ENCODE peak calls at places on chromosomes 2 and 18, in five cellular contexts. One of them, this sample, is unnamed.

GRCh38 chr2:62794791-62795190 is 89.3 kb downstream of the EHBP1 start:
- DNase-seq in progenitor cell of endocrine pancreas: no peak
- DNase-seq in astrocyte of the spinal cord: peak; percentile 42
- DNase-seq in tibial artery: no peak
- DNase-seq in transverse colon: no peak
- DNase-seq in this sample: no peak

GRCh38 chr18:63306249-63306648 is 13.3 kb downstream of the BCL2 start:
- DNase-seq in progenitor cell of endocrine pancreas: no peak
- DNase-seq in astrocyte of the spinal cord: no peak
- DNase-seq in tibial artery: no peak
- DNase-seq in transverse colon: no peak
- DNase-seq in this sample: no peak

GRCh38 chr2:102355526-102356380 is at the start of gene IL18R1:
- DNase-seq in progenitor cell of endocrine pancreas: peak; percentile 68
- DNase-seq in astrocyte of the spinal cord: peak; percentile 71
- DNase-seq in tibial artery: peak; percentile 70
- DNase-seq in transverse colon: peak; percentile 84
- DNase-seq in this sample: peak; percentile 67

GRCh38 chr2:46458763-46459505 is 20.4 kb upstream of the TMEM247 start:
- DNase-seq in progenitor cell of endocrine pancreas: no peak
- DNase-seq in astrocyte of the spinal cord: no peak
- DNase-seq in tibial artery: no peak
- DNase-seq in transverse colon: no peak
- DNase-seq in this sample: no peak

GRCh38 chr2:199740111-199740428 is 110.9 kb downstream of the FTCDNL1 start:
- DNase-seq in progenitor cell of endocrine pancreas: no peak
- DNase-seq in astrocyte of the spinal cord: no peak
- DNase-seq in tibial artery: no peak
- DNase-seq in transverse colon: no peak
- DNase-seq in this sample: no peak

GRCh38 chr2:100292022-100292580 is 30.2 kb downstream of the LONRF2 start:
- DNase-seq in progenitor cell of endocrine pancreas: no peak
- DNase-seq in astrocyte of the spinal cord: peak; percentile 85
- DNase-seq in tibial artery: no peak
- DNase-seq in transverse colon: no peak
- DNase-seq in this sample: no peak

GRCh38 chr2:176960736-176961135 is 251.9 kb upstream of the HNRNPA3 start:
- DNase-seq in progenitor cell of endocrine pancreas: no peak
- DNase-seq in astrocyte of the spinal cord: no peak
- DNase-seq in tibial artery: no peak
- DNase-seq in transverse colon: no peak
- DNase-seq in this sample: no peak

GRCh38 chr18:12325726-12326245 is 17.7 kb downstream of the TUBB6 start:
- DNase-seq in progenitor cell of endocrine pancreas: no peak
- DNase-seq in astrocyte of the spinal cord: no peak
- DNase-seq in tibial artery: no peak
- DNase-seq in transverse colon: no peak
- DNase-seq in this sample: no peak

GRCh38 chr18:34322365-34323289 is 97.9 kb upstream of the NOL4 start:
- DNase-seq in progenitor cell of endocrine pancreas: peak; percentile 46
- DNase-seq in astrocyte of the spinal cord: peak; percentile 82
- DNase-seq in tibial artery: no peak
- DNase-seq in transverse colon: peak; percentile 55
- DNase-seq in this sample: no peak

GRCh38 chr2:134410831-134411231 is 157.0 kb downstream of the MGAT5 start:
- DNase-seq in progenitor cell of endocrine pancreas: no peak
- DNase-seq in astrocyte of the spinal cord: no peak
- DNase-seq in tibial artery: no peak
- DNase-seq in transverse colon: peak; percentile 18
- DNase-seq in this sample: no peak

GRCh38 chr2:85578243-85579180 is 1.1 kb downstream of the VAMP8 start:
- DNase-seq in progenitor cell of endocrine pancreas: no peak
- DNase-seq in astrocyte of the spinal cord: no peak
- DNase-seq in tibial artery: peak; percentile 73
- DNase-seq in transverse colon: peak; percentile 62
- DNase-seq in this sample: peak; percentile 41

GRCh38 chr2:199663157-199663556 is 187.8 kb downstream of the FTCDNL1 start:
- DNase-seq in progenitor cell of endocrine pancreas: no peak
- DNase-seq in astrocyte of the spinal cord: no peak
- DNase-seq in tibial artery: no peak
- DNase-seq in transverse colon: no peak
- DNase-seq in this sample: no peak

GRCh38 chr2:224909885-224910517 is 132.3 kb downstream of the DOCK10 start:
- DNase-seq in progenitor cell of endocrine pancreas: no peak
- DNase-seq in astrocyte of the spinal cord: peak; percentile 89
- DNase-seq in tibial artery: peak; percentile 73
- DNase-seq in transverse colon: no peak
- DNase-seq in this sample: no peak

GRCh38 chr18:37341016-37341415 is 224.6 kb downstream of the CELF4 start:
- DNase-seq in progenitor cell of endocrine pancreas: no peak
- DNase-seq in astrocyte of the spinal cord: no peak
- DNase-seq in tibial artery: no peak
- DNase-seq in transverse colon: no peak
- DNase-seq in this sample: no peak

GRCh38 chr18:36297419-36298112 is at the start of gene FHOD3:
- DNase-seq in progenitor cell of endocrine pancreas: peak; percentile 65
- DNase-seq in astrocyte of the spinal cord: peak; percentile 70
- DNase-seq in tibial artery: peak; percentile 66
- DNase-seq in transverse colon: peak; percentile 48
- DNase-seq in this sample: peak; percentile 33

GRCh38 chr18:61637319-61637718 is 255.5 kb downstream of the RNF152 start:
- DNase-seq in progenitor cell of endocrine pancreas: no peak
- DNase-seq in astrocyte of the spinal cord: no peak
- DNase-seq in tibial artery: no peak
- DNase-seq in transverse colon: peak; percentile 66
- DNase-seq in this sample: no peak

GRCh38 chr18:26977791-26978190 is 112.3 kb upstream of the AQP4 start:
- DNase-seq in progenitor cell of endocrine pancreas: no peak
- DNase-seq in astrocyte of the spinal cord: no peak
- DNase-seq in tibial artery: no peak
- DNase-seq in transverse colon: no peak
- DNase-seq in this sample: no peak

GRCh38 chr2:126782648-126783047 is 116.0 kb upstream of the TEX51 start:
- DNase-seq in progenitor cell of endocrine pancreas: no peak
- DNase-seq in astrocyte of the spinal cord: no peak
- DNase-seq in tibial artery: no peak
- DNase-seq in transverse colon: no peak
- DNase-seq in this sample: no peak

GRCh38 chr2:160584972-160585494 is 91.4 kb upstream of the RBMS1 start:
- DNase-seq in progenitor cell of endocrine pancreas: no peak
- DNase-seq in astrocyte of the spinal cord: no peak
- DNase-seq in tibial artery: no peak
- DNase-seq in transverse colon: no peak
- DNase-seq in this sample: no peak

GRCh38 chr2:143398701-143399260 is 269.6 kb downstream of the ARHGAP15 start:
- DNase-seq in progenitor cell of endocrine pancreas: no peak
- DNase-seq in astrocyte of the spinal cord: no peak
- DNase-seq in tibial artery: no peak
- DNase-seq in transverse colon: no peak
- DNase-seq in this sample: no peak

GRCh38 chr2:119291588-119292167 is 68.0 kb downstream of the STEAP3 start:
- DNase-seq in progenitor cell of endocrine pancreas: no peak
- DNase-seq in astrocyte of the spinal cord: no peak
- DNase-seq in tibial artery: no peak
- DNase-seq in transverse colon: no peak
- DNase-seq in this sample: no peak

GRCh38 chr2:238106339-238106697 is 6.2 kb downstream of the ESPNL start:
- DNase-seq in progenitor cell of endocrine pancreas: no peak
- DNase-seq in astrocyte of the spinal cord: no peak
- DNase-seq in tibial artery: no peak
- DNase-seq in transverse colon: peak; percentile 8
- DNase-seq in this sample: no peak
- TF ChIP-seq CTCF in progenitor cell of endocrine pancreas: no peak
- TF ChIP-seq CTCF in astrocyte of the spinal cord: peak; percentile 14
- TF ChIP-seq CTCF in tibial artery: no peak
- TF ChIP-seq CTCF in transverse colon: no peak
- TF ChIP-seq CTCF in this sample: no peak

GRCh38 chr2:20504174-20504573 is 57.3 kb downstream of the RHOB start:
- DNase-seq in progenitor cell of endocrine pancreas: no peak
- DNase-seq in astrocyte of the spinal cord: no peak
- DNase-seq in tibial artery: no peak
- DNase-seq in transverse colon: no peak
- DNase-seq in this sample: no peak

GRCh38 chr2:20507711-20508110 is 60.8 kb downstream of the RHOB start:
- DNase-seq in progenitor cell of endocrine pancreas: no peak
- DNase-seq in astrocyte of the spinal cord: no peak
- DNase-seq in tibial artery: no peak
- DNase-seq in transverse colon: no peak
- DNase-seq in this sample: no peak

GRCh38 chr2:20509301-20509765 is 62.5 kb downstream of the RHOB start:
- DNase-seq in progenitor cell of endocrine pancreas: no peak
- DNase-seq in astrocyte of the spinal cord: no peak
- DNase-seq in tibial artery: no peak
- DNase-seq in transverse colon: no peak
- DNase-seq in this sample: no peak

GRCh38 chr2:20507166-20507692 is 60.4 kb downstream of the RHOB start:
- DNase-seq in progenitor cell of endocrine pancreas: no peak
- DNase-seq in astrocyte of the spinal cord: no peak
- DNase-seq in tibial artery: no peak
- DNase-seq in transverse colon: no peak
- DNase-seq in this sample: no peak

DNA sequence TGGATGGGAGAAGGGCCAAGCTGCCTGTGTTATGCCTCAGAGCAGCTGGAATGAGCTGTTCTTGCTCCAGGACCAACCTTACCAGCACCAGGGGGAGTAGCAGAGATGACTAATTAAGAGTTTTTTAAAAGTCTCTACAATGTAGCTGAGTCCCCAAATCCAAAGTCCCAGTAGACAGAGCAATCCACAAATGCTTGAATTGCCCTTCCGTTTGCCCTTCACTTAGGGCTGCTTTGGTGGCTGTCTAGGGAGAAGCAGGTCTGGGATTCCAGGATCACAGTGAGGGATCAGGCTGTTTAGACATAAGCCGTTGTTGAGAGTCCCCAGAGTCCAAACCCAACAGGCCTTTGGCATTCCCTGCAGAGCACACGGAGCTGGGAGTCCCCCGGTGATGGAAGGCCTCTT is 59.4 kb downstream of the RHOB start:
- DNase-seq in progenitor cell of endocrine pancreas: no peak
- DNase-seq in astrocyte of the spinal cord: peak; percentile 60
- DNase-seq in tibial artery: no peak
- DNase-seq in transverse colon: no peak
- DNase-seq in this sample: no peak
- TF ChIP-seq CTCF in progenitor cell of endocrine pancreas: no peak
- TF ChIP-seq CTCF in astrocyte of the spinal cord: peak; percentile 37
- TF ChIP-seq CTCF in tibial artery: no peak
- TF ChIP-seq CTCF in transverse colon: no peak
- TF ChIP-seq CTCF in this sample: no peak

DNA sequence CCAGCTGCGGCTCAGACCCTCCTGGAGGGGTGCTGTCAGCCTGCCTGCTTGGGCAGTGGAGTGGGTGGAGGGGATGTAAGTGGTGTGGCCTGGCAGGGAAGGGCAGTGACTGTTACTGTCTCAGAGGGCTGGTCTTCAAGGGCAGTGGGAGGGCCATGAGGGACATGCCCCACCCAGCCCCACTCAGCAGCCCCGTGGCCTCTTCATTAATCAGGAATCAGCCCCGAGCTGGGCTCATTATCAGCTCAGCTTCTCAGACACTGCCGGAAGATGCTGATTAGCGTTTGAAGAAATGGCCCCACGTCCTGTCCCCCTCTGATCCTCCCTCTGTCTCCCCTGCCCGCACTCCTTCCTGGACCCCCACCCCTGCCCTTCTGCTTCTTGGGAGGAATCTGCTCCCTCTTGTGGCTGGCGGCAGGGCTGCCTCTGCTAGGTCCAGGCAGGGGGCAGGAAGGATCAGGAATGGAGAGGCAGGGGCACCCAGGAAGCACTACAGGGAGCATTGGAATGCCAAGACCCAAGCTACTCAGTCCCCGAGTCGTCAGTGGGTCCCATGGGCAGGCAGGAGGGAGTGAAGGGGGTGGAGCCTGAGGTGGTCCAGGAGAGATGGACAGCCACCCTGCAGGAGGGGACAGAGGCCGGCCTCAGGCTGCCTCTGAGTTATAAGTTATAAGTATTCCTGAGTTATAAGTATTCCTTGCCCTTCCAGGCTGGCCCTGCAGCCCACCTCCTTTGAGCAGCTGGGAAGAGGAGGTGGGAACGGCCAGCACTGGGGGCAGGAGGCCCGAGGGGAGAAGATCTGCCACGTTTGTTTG is 7.0 kb downstream of the ASIC4 start:
- DNase-seq in progenitor cell of endocrine pancreas: no peak
- DNase-seq in astrocyte of the spinal cord: peak; percentile 36
- DNase-seq in tibial artery: no peak
- DNase-seq in transverse colon: peak; percentile 21
- DNase-seq in this sample: no peak
- TF ChIP-seq CTCF in progenitor cell of endocrine pancreas: peak; percentile 70
- TF ChIP-seq CTCF in astrocyte of the spinal cord: peak; percentile 92
- TF ChIP-seq CTCF in tibial artery: peak; percentile 59
- TF ChIP-seq CTCF in transverse colon: peak; percentile 57
- TF ChIP-seq CTCF in this sample: no peak

GRCh38 chr2:2621855-2622254 is 290.8 kb upstream of the MYT1L start:
- DNase-seq in progenitor cell of endocrine pancreas: no peak
- DNase-seq in astrocyte of the spinal cord: no peak
- DNase-seq in tibial artery: no peak
- DNase-seq in transverse colon: no peak
- DNase-seq in this sample: no peak
- TF ChIP-seq CTCF in progenitor cell of endocrine pancreas: no peak
- TF ChIP-seq CTCF in astrocyte of the spinal cord: no peak
- TF ChIP-seq CTCF in tibial artery: no peak
- TF ChIP-seq CTCF in transverse colon: no peak
- TF ChIP-seq CTCF in this sample: no peak

DNA sequence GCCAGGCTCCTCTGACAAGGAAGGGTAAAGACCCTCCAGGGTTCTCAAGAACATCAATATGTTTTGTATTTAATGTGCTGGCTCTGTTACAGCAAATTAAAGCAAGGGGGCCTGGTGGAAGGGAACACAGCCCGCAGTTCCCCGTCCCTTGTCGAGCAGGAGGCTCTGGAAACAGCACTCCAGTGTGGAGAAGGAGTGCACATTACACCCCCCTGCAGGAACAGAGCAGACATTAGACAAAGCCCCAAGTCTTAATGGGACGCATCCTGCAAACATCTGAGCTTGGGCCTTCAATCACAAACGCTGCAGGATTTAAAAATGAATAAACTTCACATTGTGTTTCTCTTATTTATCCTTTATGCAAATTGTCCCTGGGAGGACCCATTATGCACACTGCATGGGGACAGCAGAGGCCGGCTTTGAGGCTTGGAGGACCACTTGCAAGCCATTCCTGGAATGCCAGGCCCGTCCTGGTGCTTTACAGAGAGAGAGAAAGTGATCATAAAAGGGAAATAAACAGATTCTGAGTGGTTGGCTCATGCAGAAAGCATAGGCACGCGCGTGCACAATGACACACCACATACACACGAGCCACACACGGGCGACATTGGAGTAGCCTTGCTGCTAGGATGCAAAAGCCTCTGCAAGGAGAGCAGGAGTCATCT is 328.7 kb downstream of the SMAD2 start:
- DNase-seq in progenitor cell of endocrine pancreas: no peak
- DNase-seq in astrocyte of the spinal cord: no peak
- DNase-seq in tibial artery: no peak
- DNase-seq in transverse colon: no peak
- DNase-seq in this sample: no peak
- TF ChIP-seq CTCF in progenitor cell of endocrine pancreas: no peak
- TF ChIP-seq CTCF in astrocyte of the spinal cord: no peak
- TF ChIP-seq CTCF in tibial artery: no peak
- TF ChIP-seq CTCF in transverse colon: no peak
- TF ChIP-seq CTCF in this sample: no peak